ENCODE peak calls at places on chromosomes 13 and 19, in five cellular contexts. T, H, K, I and Y are unnamed samples.

GRCh38 chr19:46728693-46729339 is 11.9 kb upstream of the PRKD2 start:
- DNase-seq in T (no peak), H (no peak), K (peak; percentile 72), I (peak; percentile 93), Y (no peak)

GRCh38 chr19:46404039-46404883 is 9.1 kb downstream of the CCDC8 start:
- DNase-seq in T (no peak), H (no peak), K (peak; percentile 80), I (no peak), Y (no peak)

GRCh38 chr19:15631817-15632216 is 8.9 kb upstream of the CYP4F3 start:
- DNase-seq in T (no peak), H (no peak), K (no peak), I (no peak), Y (peak; percentile 3)

GRCh38 chr13:37481005-37481857 is 117.3 kb downstream of the POSTN start:
- DNase-seq in T (no peak), H (no peak), K (no peak), I (no peak), Y (no peak)

GRCh38 chr13:49343731-49344130 is 96.0 kb downstream of the CDADC1 start:
- DNase-seq in T (no peak), H (no peak), K (no peak), I (no peak), Y (no peak)

GRCh38 chr13:59774511-59774911 is 389.2 kb downstream of the DIAPH3 start:
- DNase-seq in T (no peak), H (no peak), K (peak; percentile 1), I (no peak), Y (no peak)

GRCh38 chr13:44302948-44303575 is 70.6 kb upstream of the SERP2 start:
- DNase-seq in T (no peak), H (no peak), K (no peak), I (no peak), Y (no peak)

GRCh38 chr19:3852614-3853254 is 16.1 kb downstream of the ZFR2 start:
- DNase-seq in T (no peak), H (no peak), K (peak; percentile 46), I (no peak), Y (no peak)

DNA sequence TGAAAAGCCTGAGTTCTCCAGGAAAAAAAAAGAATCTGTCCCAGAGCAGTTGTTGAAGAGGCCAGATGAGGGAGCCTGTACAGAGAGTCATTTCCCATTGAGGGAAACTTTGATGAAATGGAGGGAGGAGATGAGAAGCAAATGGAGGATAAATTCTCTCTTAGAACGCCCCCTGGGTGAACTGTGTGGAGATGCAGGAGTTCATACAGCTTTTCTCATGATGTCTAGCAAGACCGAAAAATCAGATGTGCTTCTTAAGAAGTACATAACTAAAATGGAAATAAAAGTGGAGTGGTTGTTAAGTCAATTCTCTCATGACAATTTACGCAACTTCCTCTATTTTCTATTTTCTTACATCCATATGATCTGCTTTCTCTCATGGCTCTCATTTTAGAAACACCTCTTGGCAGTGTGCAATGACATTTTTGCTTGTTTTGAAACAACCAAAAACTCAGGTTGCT is 1263.1 kb downstream of the PCDH9 start:
- DNase-seq in T (no peak), H (no peak), K (peak; percentile 66), I (no peak), Y (no peak)
- TF ChIP-seq CTCF in T (no peak), H (no peak), K (peak; percentile 22), I (no peak), Y (no peak)

GRCh38 chr13:34863360-34864135 is 78.5 kb upstream of the NBEA start:
- DNase-seq in T (no peak), H (no peak), K (peak; percentile 75), I (no peak), Y (no peak)

GRCh38 chr13:34867590-34867989 is 74.5 kb upstream of the NBEA start:
- DNase-seq in T (no peak), H (no peak), K (peak; percentile 15), I (no peak), Y (peak; percentile 3)

GRCh38 chr13:34869737-34870136 is 72.3 kb upstream of the NBEA start:
- DNase-seq in T (no peak), H (no peak), K (no peak), I (no peak), Y (no peak)

GRCh38 chr13:34864650-34865049 is 77.4 kb upstream of the NBEA start:
- DNase-seq in T (no peak), H (no peak), K (no peak), I (no peak), Y (no peak)
- TF ChIP-seq POLR2A in T (no peak), H (no peak), K (no peak), I (no peak), Y (no peak)

DNA sequence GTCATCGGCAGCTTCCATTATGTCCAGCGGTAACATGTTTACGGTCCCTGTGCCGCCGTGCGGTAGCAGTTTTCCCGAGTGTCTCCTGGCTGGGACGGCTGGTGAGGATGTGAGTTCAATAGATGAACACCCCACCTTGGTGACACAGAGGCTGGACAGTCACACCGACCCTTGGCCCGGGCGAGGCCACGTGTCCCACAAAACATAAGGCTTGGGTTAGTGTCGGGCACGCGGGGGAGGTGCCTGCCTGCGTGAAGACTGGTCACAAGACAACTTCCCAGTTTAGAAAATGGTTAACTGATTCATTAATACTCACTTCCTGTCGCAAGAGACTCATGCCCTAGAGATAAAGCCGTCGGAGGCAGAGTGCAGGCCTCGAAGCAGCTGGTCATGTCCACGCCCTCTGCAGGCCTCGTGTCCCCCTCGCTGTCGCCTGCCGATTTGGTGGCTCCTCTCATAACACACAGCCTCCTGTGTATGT is 17.2 kb downstream of the RASA3 start:
- DNase-seq in T (no peak), H (peak; percentile 79), K (peak; percentile 61), I (peak; percentile 87), Y (no peak)
- TF ChIP-seq CTCF in T (no peak), H (no peak), K (no peak), I (no peak), Y (no peak)

GRCh38 chr19:44892932-44893331 is 1.9 kb downstream of the TOMM40 start:
- DNase-seq in T (no peak), H (no peak), K (no peak), I (no peak), Y (no peak)

GRCh38 chr19:44891016-44891882 is at the start of gene TOMM40:
- DNase-seq in T (peak; percentile 100), H (no peak), K (peak; percentile 100), I (peak; percentile 100), Y (no peak)

GRCh38 chr19:44887648-44888047 is 3.4 kb upstream of the TOMM40 start:
- DNase-seq in T (no peak), H (no peak), K (no peak), I (no peak), Y (no peak)

GRCh38 chr19:44889830-44890365 is 1.2 kb upstream of the TOMM40 start:
- DNase-seq in T (no peak), H (no peak), K (no peak), I (no peak), Y (no peak)

DNA sequence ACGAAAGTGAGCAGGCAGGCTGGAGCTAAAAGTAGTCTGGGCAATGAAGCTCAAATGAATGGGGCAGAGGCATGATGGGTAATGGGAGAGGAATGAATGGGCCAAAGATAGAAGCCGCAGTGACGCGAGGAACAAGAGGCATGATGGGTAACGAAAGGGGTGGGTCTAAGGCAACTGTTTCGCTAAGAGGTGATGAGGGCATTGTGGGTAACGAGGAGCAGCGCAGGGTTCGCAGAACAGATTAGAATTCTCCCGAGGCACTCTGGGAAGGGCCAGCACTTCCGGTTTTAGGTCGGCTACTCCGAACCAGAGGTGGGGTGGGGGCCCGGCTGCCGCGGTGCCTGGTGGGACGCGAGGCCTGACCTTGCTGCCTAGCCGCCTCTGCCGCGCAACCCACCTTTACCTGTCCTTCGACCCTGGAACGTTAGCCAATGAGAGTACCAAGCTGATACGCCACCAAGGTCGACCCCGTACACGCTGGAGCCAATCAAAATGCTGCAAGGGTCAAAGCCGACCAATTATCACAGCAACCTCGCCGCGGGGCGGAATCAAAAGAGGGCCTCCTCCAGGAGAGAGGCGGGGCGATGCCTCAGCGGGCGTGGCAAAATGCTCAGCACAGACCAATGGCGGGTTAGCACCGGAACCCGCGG is 563 bp upstream of the TOMM40 start:
- DNase-seq in T (peak; percentile 100), H (peak; percentile 100), K (peak; percentile 100), I (no peak), Y (peak; percentile 100)
- TF ChIP-seq POLR2A in T (no peak), H (no peak), K (peak; percentile 73), I (no peak), Y (peak; percentile 72)

DNA sequence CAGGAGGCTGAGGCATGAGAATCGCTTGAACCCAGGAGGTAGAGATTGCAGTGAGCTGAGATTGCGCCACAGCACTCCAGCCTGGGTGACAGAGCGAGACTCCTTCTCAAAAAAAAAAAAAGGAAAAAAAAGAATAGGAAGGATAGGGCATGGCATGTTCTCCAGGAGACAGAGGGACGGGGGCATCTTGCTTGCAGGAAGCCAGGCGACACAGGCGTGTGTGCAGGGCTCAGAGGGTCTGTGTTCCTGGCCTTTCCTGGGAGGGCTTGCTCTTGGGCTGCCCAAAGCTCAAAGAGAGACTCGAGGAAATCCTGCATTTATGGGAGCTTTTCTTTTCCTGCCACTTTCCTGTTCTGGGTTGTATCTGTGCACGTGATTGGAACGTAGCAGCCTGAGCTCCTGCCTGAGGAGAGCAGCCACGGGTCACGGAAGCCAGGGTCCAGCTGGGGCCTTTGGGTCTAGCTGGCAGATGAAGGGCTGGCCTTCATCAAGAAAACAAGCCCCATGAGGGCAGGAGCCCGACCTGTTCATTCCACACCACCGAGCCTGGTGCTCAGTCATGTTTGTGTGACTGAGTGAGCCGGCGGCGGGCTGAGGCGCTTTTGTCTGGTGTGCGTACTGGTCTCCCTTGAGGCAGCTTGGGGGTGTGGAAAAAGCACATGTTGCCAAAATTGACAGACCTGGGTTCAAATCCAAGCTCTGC is 44.5 kb downstream of the CAPN12 start:
- DNase-seq in T (no peak), H (no peak), K (no peak), I (no peak), Y (no peak)
- TF ChIP-seq CTCF in T (no peak), H (no peak), K (no peak), I (no peak), Y (no peak)